ENCODE peak calls at places on chromosomes 4 and X, in four cellular contexts. Z, Q, A and S are unnamed samples.

GRCh38 chr4:162836773-162837172 is 329.9 kb downstream of the NAF1 start:
- DNase-seq in A (no peak), Q (peak), Z (no peak), S (no peak)

GRCh38 chr4:77036206-77036605 is 39.6 kb downstream of the CCNI start:
- DNase-seq in Q (no peak), Z (no peak), A (no peak), S (no peak)

GRCh38 chrX:38870386-38870895 is 69.2 kb downstream of the MID1IP1 start:
- DNase-seq in A (no peak), Q (no peak), Z (no peak), S (peak)

GRCh38 chr4:72208421-72209075 is 176.7 kb downstream of the NPFFR2 start:
- DNase-seq in Q (no peak), A (no peak), Z (no peak), S (peak)

GRCh38 chr4:150355858-150356455 is 226.0 kb upstream of the MAB21L2 start:
- DNase-seq in Q (no peak), A (no peak), Z (no peak), S (no peak)

GRCh38 chr4:57147335-57148060 is 37.3 kb upstream of the IGFBP7 start:
- DNase-seq in A (no peak), Q (no peak), Z (no peak), S (peak)

GRCh38 chrX:10133980-10134676 is 22.6 kb upstream of the CLCN4 start:
- DNase-seq in Q (no peak), Z (no peak), A (no peak), S (no peak)

GRCh38 chrX:118553042-118553714 is 57.6 kb downstream of the DOCK11 start:
- DNase-seq in A (no peak), Z (no peak), Q (no peak), S (no peak)

GRCh38 chr4:56360071-56360470 is 27.2 kb downstream of the AASDH start:
- DNase-seq in Q (no peak), Z (no peak), A (no peak), S (peak)

GRCh38 chr4:142396279-142396678 is 449.8 kb downstream of the INPP4B start:
- DNase-seq in Z (no peak), A (no peak), Q (no peak), S (peak)

GRCh38 chrX:132676561-132677186 is 187.8 kb upstream of the MBNL3 start:
- DNase-seq in A (no peak), Q (no peak), Z (no peak), S (peak)

GRCh38 chr4:84499065-84499982 is at the start of gene NKX6-1:
- DNase-seq in Z (peak), A (peak), Q (peak), S (peak)

GRCh38 chr4:140372607-140373327 is 679 bp upstream of the SCOC start:
- DNase-seq in Q (no peak), Z (no peak), A (no peak), S (peak)

GRCh38 chrX:102599950-102600579 is 750 bp downstream of the ARMCX5 start:
- DNase-seq in A (no peak), Z (no peak), Q (no peak), S (peak)

GRCh38 chr4:67885727-67886126 is 1.9 kb upstream of the TMPRSS11D start:
- DNase-seq in A (no peak), Q (no peak), Z (no peak), S (peak)

GRCh38 chr4:7172508-7172907 is 19.8 kb upstream of the SORCS2 start:
- DNase-seq in Q (no peak), A (peak), Z (no peak), S (no peak)

GRCh38 chr4:170025523-170026252 is 507 bp downstream of the MFAP3L start:
- DNase-seq in Q (peak), Z (peak), A (no peak), S (no peak)

GRCh38 chr4:20412072-20412471 is 160.4 kb downstream of the SLIT2 start:
- DNase-seq in Z (no peak), A (no peak), Q (no peak), S (no peak)

GRCh38 chrX:118503260-118504041 is 7.8 kb downstream of the DOCK11 start:
- DNase-seq in Z (no peak), A (no peak), Q (no peak), S (no peak)

GRCh38 chrX:54294306-54294705 is 63.5 kb downstream of the WNK3 start:
- DNase-seq in A (no peak), Q (no peak), Z (no peak), S (no peak)

GRCh38 chr4:26321326-26322276 is 787 bp downstream of the RBPJ start:
- DNase-seq in Q (no peak), A (peak), Z (peak), S (peak)

GRCh38 chr4:70721747-70722146 is at the start of gene RUFY3:
- DNase-seq in A (peak), Z (no peak), Q (peak), S (no peak)

GRCh38 chr4:113738251-113738650 is 23.3 kb downstream of the CAMK2D start:
- DNase-seq in Z (no peak), A (no peak), Q (no peak), S (no peak)

GRCh38 chr4:13548984-13549546 is 4.8 kb upstream of the NKX3-2 start:
- DNase-seq in A (peak), Z (peak), Q (peak), S (peak)

GRCh38 chr4:65668201-65669007 is 1.9 kb downstream of the EPHA5 start:
- DNase-seq in Q (no peak), A (peak), Z (peak), S (no peak)

GRCh38 chrX:148535639-148536038 is 35.2 kb downstream of the AFF2 start:
- DNase-seq in A (no peak), Q (no peak), Z (no peak), S (no peak)

GRCh38 chr4:14452001-14452400 is 550.3 kb upstream of the CPEB2 start:
- DNase-seq in A (no peak), Z (no peak), Q (no peak), S (no peak)

DNA sequence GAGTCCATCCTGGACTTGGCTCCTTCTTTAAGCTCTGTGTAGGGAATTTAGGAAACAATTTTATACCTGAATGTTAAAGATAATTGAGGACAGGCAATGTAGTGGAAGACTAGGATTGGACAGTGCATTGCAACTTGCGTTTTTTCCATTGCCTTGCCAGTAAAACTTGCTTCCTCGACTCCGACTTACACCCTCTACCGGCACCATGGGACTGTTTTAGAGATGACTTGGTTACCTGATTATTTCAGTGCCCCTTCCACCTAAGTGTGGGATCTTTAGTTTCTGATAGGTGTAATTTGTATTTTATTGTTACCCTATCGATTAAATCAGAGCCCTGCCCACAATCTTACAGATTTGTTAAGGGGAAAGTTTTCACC is 1.2 kb downstream of the PRPS1 start:
- DNase-seq in Q (no peak), A (no peak), Z (no peak), S (peak)
- TF ChIP-seq CTCF in Q (no peak), A (no peak), Z (no peak), S (no peak)

GRCh38 chr4:5784021-5784420 is 73.0 kb downstream of the EVC start:
- DNase-seq in A (no peak), Q (no peak), Z (no peak), S (no peak)

GRCh38 chr4:5782829-5783476 is 72.0 kb downstream of the EVC start:
- DNase-seq in A (no peak), Q (no peak), Z (no peak), S (no peak)

GRCh38 chr4:5783486-5783885 is 72.5 kb downstream of the EVC start:
- DNase-seq in A (no peak), Z (no peak), Q (no peak), S (no peak)

GRCh38 chr4:5784960-5785611 is 74.1 kb downstream of the EVC start:
- DNase-seq in Q (no peak), Z (no peak), A (no peak), S (no peak)

DNA sequence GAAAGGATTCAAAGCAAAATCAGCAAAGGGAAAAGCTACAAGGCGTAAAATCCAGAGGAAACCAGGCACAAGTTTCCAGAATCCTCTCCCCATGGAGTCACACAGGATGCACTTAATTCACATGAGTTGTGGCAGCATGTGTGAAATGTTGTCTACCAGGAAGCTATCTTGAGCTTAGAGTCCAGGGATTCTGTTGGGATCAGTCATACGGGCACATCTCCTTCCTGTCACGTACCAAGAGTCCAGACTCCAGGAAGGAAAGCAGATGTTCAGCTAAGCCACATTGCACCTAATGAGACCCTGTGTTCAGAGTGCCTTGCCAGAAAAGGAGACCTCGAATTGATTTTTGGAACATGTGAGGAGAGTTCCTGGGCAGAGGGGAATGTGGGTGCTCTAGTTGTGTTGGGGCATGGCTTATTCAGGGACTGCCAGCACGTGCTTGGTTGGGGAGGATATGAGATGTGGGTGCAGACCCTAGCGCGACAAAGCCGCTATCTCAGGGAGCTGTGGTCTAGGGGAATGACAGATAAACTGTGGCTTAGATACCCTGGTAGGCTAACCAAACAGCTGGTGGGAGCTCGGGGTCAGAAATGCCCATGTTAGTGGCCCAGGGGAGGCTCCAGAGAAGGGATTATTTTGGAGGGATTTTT is 70.0 kb downstream of the EVC start:
- DNase-seq in Q (no peak), A (no peak), Z (no peak), S (peak)
- H3K4me3 ChIP-seq in Q (no peak), A (no peak), Z (no peak), S (no peak)

GRCh38 chr4:8592366-8593267 is at the start of gene CPZ:
- DNase-seq in Q (no peak), A (peak), Z (no peak), S (no peak)
- TF ChIP-seq CTCF in Q (no peak), A (no peak), Z (no peak), S (no peak)

GRCh38 chr4:125994024-125994423 is 679.3 kb downstream of the FAT4 start:
- DNase-seq in Q (no peak), A (no peak), Z (no peak), S (no peak)

GRCh38 chr4:125994430-125994829 is 679.7 kb downstream of the FAT4 start:
- DNase-seq in Q (no peak), Z (no peak), A (no peak), S (no peak)

GRCh38 chr4:125986307-125986706 is 671.6 kb downstream of the FAT4 start:
- DNase-seq in A (no peak), Q (no peak), Z (no peak), S (no peak)

GRCh38 chr4:125988464-125988863 is 673.7 kb downstream of the FAT4 start:
- DNase-seq in A (no peak), Q (no peak), Z (no peak), S (no peak)

DNA sequence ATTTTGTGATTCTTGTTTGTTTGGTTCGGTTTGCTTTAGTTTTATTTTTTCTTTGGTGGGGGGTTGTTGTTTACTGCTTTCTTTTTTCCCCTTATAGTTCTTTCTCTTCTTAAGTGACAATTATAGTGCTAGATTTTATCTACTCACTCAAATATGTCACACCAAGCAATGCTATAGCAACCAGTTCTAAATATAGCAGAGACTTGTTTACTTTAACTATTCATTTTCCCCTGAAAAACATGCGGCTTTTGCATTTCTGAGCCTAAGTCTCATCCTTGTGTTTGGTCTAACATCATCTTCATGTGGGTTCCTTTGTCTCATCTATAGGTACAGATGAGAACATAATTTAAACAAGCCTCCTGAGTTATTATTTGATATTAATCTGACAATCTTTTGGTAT is 676.6 kb downstream of the FAT4 start:
- DNase-seq in A (no peak), Z (no peak), Q (no peak), S (no peak)
- H3K4me3 ChIP-seq in A (no peak), Z (no peak), Q (no peak), S (no peak)

DNA sequence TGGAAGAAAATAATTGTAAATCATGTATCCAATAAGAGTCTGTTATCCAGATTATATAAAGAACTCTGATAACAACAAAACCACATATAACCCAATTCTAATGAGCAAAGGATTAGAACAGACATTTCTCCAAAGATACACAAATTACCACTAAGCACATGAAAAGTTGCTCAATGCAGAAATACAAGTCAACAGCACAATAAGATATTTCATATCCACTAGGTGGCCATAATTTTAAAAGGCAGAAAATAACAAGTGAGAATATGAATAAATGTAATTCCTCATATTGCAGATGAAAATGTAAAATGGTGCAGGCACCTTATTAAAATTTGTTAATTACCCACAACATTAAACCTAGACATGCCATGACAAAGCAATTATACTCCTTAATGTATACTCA is 73.9 kb upstream of the ZCCHC13 start:
- DNase-seq in A (no peak), Q (no peak), Z (no peak), S (no peak)
- TF ChIP-seq CTCF in A (no peak), Q (no peak), Z (no peak), S (no peak)

DNA sequence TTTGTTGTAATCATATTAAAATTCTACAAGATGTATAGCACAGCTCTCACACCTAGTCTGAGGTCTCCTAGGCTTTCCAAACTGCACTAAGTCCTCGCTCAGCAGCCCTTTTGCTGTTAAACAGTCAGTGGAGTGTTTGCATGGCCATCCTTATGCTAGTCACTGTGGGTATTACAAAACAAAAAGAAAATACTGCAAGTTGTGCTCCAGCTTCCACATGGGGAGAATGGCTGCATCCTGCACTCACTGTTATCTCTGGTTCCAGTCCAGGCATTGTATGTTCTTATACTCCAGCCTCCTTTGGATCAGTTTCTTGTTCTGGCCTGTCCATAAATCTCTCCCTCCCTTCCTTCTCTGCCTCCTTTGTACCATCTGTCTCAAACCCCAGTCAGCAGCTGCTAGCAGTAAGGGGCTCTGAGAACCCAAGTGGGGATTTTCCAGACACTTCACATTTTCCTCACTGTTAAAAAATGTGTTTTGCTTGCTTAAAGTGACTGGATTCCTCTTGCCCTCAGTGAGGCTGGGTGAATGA is 38.5 kb upstream of the BMP15 start:
- DNase-seq in Q (no peak), Z (no peak), A (no peak), S (no peak)
- H3K4me3 ChIP-seq in Q (no peak), Z (no peak), A (no peak), S (no peak)

DNA sequence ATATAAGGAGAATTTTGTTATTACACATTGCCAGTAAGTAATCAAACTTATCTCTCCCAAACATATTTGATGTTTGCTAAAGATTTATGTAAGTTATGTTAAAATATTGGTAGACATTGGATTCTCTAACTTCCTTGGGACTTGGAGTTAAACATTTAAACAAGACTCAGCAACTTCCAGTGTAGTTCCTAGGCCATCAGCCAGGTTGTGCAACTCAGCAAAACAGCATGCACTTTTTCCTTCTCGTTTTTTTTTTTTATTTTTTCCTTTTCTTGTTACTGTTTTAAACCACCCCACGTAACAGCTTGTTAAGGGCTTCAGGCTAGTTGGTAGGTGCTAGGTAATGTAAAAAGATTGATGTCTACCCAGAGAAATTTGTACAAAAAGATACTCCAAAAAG is 510.4 kb downstream of the ANKRD50 start:
- DNase-seq in Q (no peak), A (no peak), Z (no peak), S (peak)
- TF ChIP-seq CTCF in Q (peak), A (no peak), Z (no peak), S (peak)